ENCODE peak calls at places on chromosome 12, in five cellular contexts. C is psoas muscle, S is IMR-90, L is fibroblast of lung, E is coronary artery. P is an unnamed sample.
A peak's percentile ranks its signal among the peaks of the same experiment; 100 is the strongest.

GRCh38 chr12:117421068-117421771 is 59.8 kb upstream of the NOS1 start:
- DNase-seq in C (no peak), S (no peak), L (no peak), E (no peak), P (no peak)

GRCh38 chr12:101671157-101671791 is 26.2 kb upstream of the CHPT1 start:
- DNase-seq in S (no peak), E (no peak), L (no peak), C (no peak), P (no peak)

GRCh38 chr12:104877107-104877705 is 80.9 kb downstream of the SLC41A2 start:
- DNase-seq in C (peak; percentile 24), L (peak; percentile 46), S (peak; percentile 49), E (no peak), P (peak; percentile 49)

GRCh38 chr12:94872671-94873367 is 130.7 kb downstream of the NDUFA12 start:
- DNase-seq in L (no peak), S (no peak), E (no peak), C (peak; percentile 14), P (no peak)

GRCh38 chr12:84911331-84912190 is 1.0 kb downstream of the SLC6A15 start:
- DNase-seq in S (peak; percentile 56), E (no peak), C (no peak), L (peak; percentile 81), P (peak; percentile 89)

GRCh38 chr12:26870491-26871419 is 37.8 kb upstream of the ITPR2 start:
- DNase-seq in C (peak; percentile 29), L (peak; percentile 64), S (peak; percentile 57), E (no peak), P (no peak)

GRCh38 chr12:126862500-126862899 is 1404.5 kb upstream of the TMEM132C start:
- DNase-seq in L (no peak), E (no peak), C (no peak), S (no peak), P (no peak)

GRCh38 chr12:13171921-13172859 is 24.3 kb upstream of the EMP1 start:
- DNase-seq in L (peak; percentile 69), C (peak; percentile 57), S (no peak), E (no peak), P (no peak)

GRCh38 chr12:103583008-103583407 is 4.1 kb upstream of the STAB2 start:
- DNase-seq in E (no peak), L (no peak), C (no peak), S (no peak), P (no peak)

GRCh38 chr12:42893196-42893595 is 303.6 kb upstream of the PRICKLE1 start:
- DNase-seq in C (no peak), S (no peak), L (no peak), E (no peak), P (no peak)

GRCh38 chr12:29547151-29547561 is 49.7 kb upstream of the OVCH1 start:
- DNase-seq in C (no peak), L (peak; percentile 89), S (peak; percentile 85), E (no peak), P (no peak)

GRCh38 chr12:64680235-64680634 is 69.9 kb downstream of the RASSF3 start:
- DNase-seq in E (no peak), L (no peak), C (no peak), S (no peak), P (no peak)

GRCh38 chr12:690466-690865 is 27.2 kb upstream of the NINJ2 start:
- DNase-seq in C (no peak), S (no peak), E (no peak), L (peak; percentile 30), P (no peak)

GRCh38 chr12:66803972-66804371 is 125.1 kb upstream of the GRIP1 start:
- DNase-seq in L (peak; percentile 30), S (no peak), C (no peak), E (no peak), P (no peak)

GRCh38 chr12:120726510-120726793 is 826 bp downstream of the ACADS start:
- DNase-seq in C (no peak), E (no peak), L (no peak), S (no peak), P (no peak)

GRCh38 chr12:93183940-93184663 is 193.6 kb upstream of the NUDT4 start:
- DNase-seq in C (peak; percentile 29), S (no peak), L (peak; percentile 40), E (no peak), P (no peak)

GRCh38 chr12:104906695-104907094 is 51.4 kb downstream of the SLC41A2 start:
- DNase-seq in E (no peak), C (no peak), L (no peak), S (no peak), P (no peak)

GRCh38 chr12:51449569-51450246 is 25.1 kb downstream of the SLC4A8 start:
- DNase-seq in C (no peak), E (no peak), S (peak; percentile 39), L (peak; percentile 11), P (no peak)

GRCh38 chr12:31518680-31519227 is 72.2 kb downstream of the DENND5B start:
- DNase-seq in C (no peak), L (peak; percentile 100), E (no peak), S (peak; percentile 100), P (peak; percentile 100)

GRCh38 chr12:80551897-80552296 is 107.9 kb downstream of the PTPRQ start:
- DNase-seq in C (no peak), E (no peak), S (peak; percentile 99), L (peak; percentile 98), P (peak; percentile 94)

GRCh38 chr12:127809236-127809635 is 457.7 kb upstream of the TMEM132C start:
- DNase-seq in C (no peak), E (no peak), S (no peak), L (peak; percentile 92), P (peak; percentile 88)

GRCh38 chr12:109477963-109478315 is 505 bp downstream of the UBE3B start:
- DNase-seq in S (no peak), C (no peak), L (no peak), E (no peak), P (no peak)

GRCh38 chr12:87152084-87152483 is 877.1 kb downstream of the C12orf50 start:
- DNase-seq in S (no peak), C (no peak), L (no peak), E (no peak), P (no peak)

GRCh38 chr12:100345020-100345767 is 11.7 kb upstream of the SLC17A8 start:
- DNase-seq in C (no peak), L (no peak), E (no peak), S (no peak), P (no peak)

GRCh38 chr12:100346660-100347059 is 10.2 kb upstream of the SLC17A8 start:
- DNase-seq in S (peak; percentile 39), L (peak; percentile 42), C (no peak), E (no peak), P (no peak)

GRCh38 chr12:100348657-100349454 is 8.0 kb upstream of the SLC17A8 start:
- DNase-seq in E (no peak), S (peak; percentile 38), L (peak; percentile 21), C (no peak), P (no peak)
- TF ChIP-seq CTCF in E (no peak), S (peak; percentile 61), L (no peak), C (peak; percentile 38), P (peak; percentile 18)

GRCh38 chr12:132397152-132397933 is 68.0 kb upstream of the GALNT9 start:
- DNase-seq in E (no peak), S (no peak), C (no peak), L (no peak), P (no peak)

GRCh38 chr12:132396657-132397056 is 67.3 kb upstream of the GALNT9 start:
- DNase-seq in S (no peak), L (no peak), E (no peak), C (no peak), P (no peak)

GRCh38 chr12:132393991-132394949 is 64.9 kb upstream of the GALNT9 start:
- DNase-seq in E (no peak), S (no peak), L (no peak), C (no peak), P (peak; percentile 47)

GRCh38 chr12:132395908-132396305 is 66.5 kb upstream of the GALNT9 start:
- DNase-seq in S (no peak), E (no peak), L (no peak), C (no peak), P (no peak)

DNA sequence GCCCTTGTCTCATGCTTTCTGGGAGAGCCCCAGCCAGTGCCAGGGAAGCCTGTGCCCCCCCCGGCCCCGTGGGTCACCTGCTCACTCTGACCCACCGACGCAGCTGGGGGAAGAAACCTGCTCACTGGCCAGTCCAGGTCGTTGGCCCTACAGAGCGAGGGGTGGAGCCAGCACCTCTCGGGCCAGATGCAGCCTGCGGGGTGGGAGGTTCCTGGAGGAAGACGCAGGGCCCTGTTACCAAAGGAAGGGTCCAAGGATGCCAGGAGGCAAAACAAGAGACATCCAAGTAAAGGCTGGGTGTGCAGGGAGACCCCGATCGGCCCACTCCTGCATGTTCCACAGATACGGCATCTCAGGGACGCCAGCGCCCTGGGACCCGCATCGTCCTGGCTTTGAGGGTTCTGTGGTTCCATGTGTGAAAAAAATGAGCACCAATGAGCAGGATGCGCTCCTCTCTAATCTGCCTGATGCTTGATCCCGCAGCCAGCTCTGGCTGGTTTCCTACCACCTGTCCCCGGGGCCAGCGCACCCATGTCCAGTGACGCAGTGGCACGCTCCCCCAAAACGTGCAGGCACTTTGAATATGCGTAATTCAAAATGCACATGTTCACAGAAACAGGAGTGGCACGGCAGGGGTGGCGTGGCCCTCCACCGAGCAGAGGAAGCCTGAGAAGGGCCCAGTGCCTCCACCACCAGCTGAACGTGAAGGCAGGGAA is 66.0 kb upstream of the GALNT9 start:
- DNase-seq in C (no peak), S (no peak), E (no peak), L (no peak), P (no peak)
- H3K27ac ChIP-seq in C (no peak overlapping the region), S (no peak overlapping the region), E (no peak overlapping the region), L (no peak overlapping the region), P (no peak overlapping the region)

GRCh38 chr12:57841445-57841844 is 5.1 kb downstream of the CTDSP2 start:
- DNase-seq in L (no peak), S (no peak), E (no peak), C (no peak), P (no peak)

GRCh38 chr12:57837779-57838562 is 8.6 kb downstream of the CTDSP2 start:
- DNase-seq in C (no peak), E (no peak), S (peak; percentile 78), L (peak; percentile 79), P (peak; percentile 56)

GRCh38 chr12:57840701-57841100 is 5.8 kb downstream of the CTDSP2 start:
- DNase-seq in L (peak; percentile 44), C (no peak), E (no peak), S (peak; percentile 50), P (no peak)

GRCh38 chr12:57838594-57839302 is 7.8 kb downstream of the CTDSP2 start:
- DNase-seq in C (no peak), S (peak; percentile 39), L (no peak), E (no peak), P (no peak)

GRCh38 chr12:57839996-57840395 is 6.5 kb downstream of the CTDSP2 start:
- DNase-seq in S (no peak), C (peak; percentile 65), E (no peak), L (no peak), P (no peak)
- H3K4me3 ChIP-seq in S (no peak overlapping the region), C (peak overlapping the region; percentile 96), E (peak overlapping the region; percentile 97), L (no peak overlapping the region), P (no peak overlapping the region)

GRCh38 chr12:65684906-65685305 is 139.4 kb upstream of the HMGA2 start:
- DNase-seq in S (no peak), C (no peak), L (no peak), E (no peak), P (no peak)

GRCh38 chr12:65682145-65682544 is 142.1 kb upstream of the HMGA2 start:
- DNase-seq in C (no peak), L (no peak), S (no peak), E (no peak), P (no peak)

GRCh38 chr12:65681226-65681625 is 143.1 kb upstream of the HMGA2 start:
- DNase-seq in C (no peak), E (no peak), L (peak; percentile 46), S (peak; percentile 54), P (peak; percentile 49)

GRCh38 chr12:65689508-65689907 is 134.8 kb upstream of the HMGA2 start:
- DNase-seq in L (no peak), S (no peak), E (no peak), C (no peak), P (no peak)

GRCh38 chr12:65685514-65685913 is 138.8 kb upstream of the HMGA2 start:
- DNase-seq in E (no peak), C (no peak), L (no peak), S (peak; percentile 43), P (peak; percentile 36)
- TF ChIP-seq CTCF in E (no peak), C (peak; percentile 9), L (peak; percentile 59), S (peak; percentile 58), P (peak; percentile 69)

P was measured in brain microvascular endothelial cell.